ENCODE peak calls at places on chromosomes 1 and 21, in nine cellular contexts. U, V, S, X, H, E, M, T and W are unnamed samples.
A peak's percentile ranks its signal among the peaks of the same experiment; 100 is the strongest.

GRCh38 chr1:193457676-193458075 is 271.3 kb upstream of the B3GALT2 start:
- DNase-seq in U (peak; percentile 27), V (no peak), S (no peak), X (peak; percentile 60), H (no peak), E (peak; percentile 62), M (no peak), T (no peak), W (no peak)

GRCh38 chr1:204624631-204625216 is 60.8 kb downstream of the LRRN2 start:
- DNase-seq in U (no peak), V (no peak), S (no peak), X (no peak), H (no peak), E (no peak), M (no peak), T (no peak), W (no peak)

GRCh38 chr21:35578350-35578782 is 482.0 kb downstream of the SETD4 start:
- DNase-seq in U (peak; percentile 93), V (no peak), S (peak; percentile 76), X (peak; percentile 83), H (no peak), E (no peak), M (no peak), T (peak; percentile 99), W (no peak)

GRCh38 chr21:33492571-33492970 is 1.1 kb upstream of the DNAJC28 start:
- DNase-seq in U (peak; percentile 57), V (no peak), S (peak; percentile 19), X (peak; percentile 65), H (no peak), E (no peak), M (no peak), T (peak; percentile 72), W (no peak)

GRCh38 chr1:16122361-16122881 is 33.4 kb downstream of the EPHA2 start:
- DNase-seq in U (peak; percentile 44), V (no peak), S (no peak), X (no peak), H (no peak), E (no peak), M (no peak), T (peak; percentile 58), W (no peak)

GRCh38 chr1:95098196-95098595 is 19.0 kb upstream of the TLCD4 start:
- DNase-seq in U (peak; percentile 49), V (no peak), S (no peak), X (peak; percentile 59), H (peak; percentile 27), E (no peak), M (no peak), T (no peak), W (no peak)

GRCh38 chr1:52970149-52970548 is 43.1 kb downstream of the SCP2 start:
- DNase-seq in U (peak; percentile 20), V (no peak), S (no peak), X (no peak), H (no peak), E (peak; percentile 1), M (no peak), T (peak; percentile 47), W (no peak)

GRCh38 chr1:170388489-170388888 is 143.5 kb upstream of the GORAB start:
- DNase-seq in U (no peak), V (no peak), S (no peak), X (no peak), H (no peak), E (no peak), M (no peak), T (no peak), W (no peak)

GRCh38 chr1:221159608-221160007 is 280.4 kb downstream of the HLX start:
- DNase-seq in U (no peak), V (no peak), S (no peak), X (no peak), H (peak; percentile 59), E (no peak), M (no peak), T (no peak), W (no peak)

GRCh38 chr1:154972517-154973343 is 1.8 kb upstream of the CKS1B start:
- DNase-seq in U (peak; percentile 95), V (peak; percentile 79), S (peak; percentile 84), X (peak; percentile 92), H (peak; percentile 87), E (no peak), M (peak; percentile 74), T (peak; percentile 88), W (peak; percentile 99)

GRCh38 chr1:4745560-4745959 is 91.2 kb downstream of the AJAP1 start:
- DNase-seq in U (no peak), V (no peak), S (no peak), X (no peak), H (no peak), E (no peak), M (no peak), T (no peak), W (no peak)

GRCh38 chr21:31993826-31994791 is 121.3 kb downstream of the HUNK start:
- DNase-seq in U (peak; percentile 33), V (no peak), S (no peak), X (peak; percentile 11), H (no peak), E (no peak), M (no peak), T (no peak), W (no peak)

DNA sequence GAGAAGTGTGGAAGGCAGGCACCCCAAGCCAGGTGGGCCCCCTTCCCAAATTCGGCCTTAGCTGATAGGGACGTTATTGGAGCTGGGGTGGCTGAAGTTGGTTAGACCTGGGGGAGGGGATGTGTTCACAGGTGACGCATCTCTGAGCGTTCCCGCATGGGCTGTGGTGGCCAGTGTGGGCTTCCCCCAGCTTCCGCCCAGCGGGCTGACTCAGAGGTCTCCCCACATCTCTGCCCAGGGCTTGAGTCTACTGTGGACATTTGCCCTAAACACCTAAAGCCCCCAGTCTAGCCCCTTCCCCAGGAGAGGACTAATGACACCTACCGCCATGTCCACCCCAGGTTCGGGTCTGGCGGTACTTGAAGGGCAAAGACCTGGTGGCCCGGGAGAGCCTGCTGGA is 1.9 kb downstream of the AGRN start:
- DNase-seq in U (peak; percentile 56), V (peak; percentile 55), S (peak; percentile 61), X (no peak), H (no peak), E (no peak), M (no peak), T (peak; percentile 21), W (no peak)
- H3K4me3 ChIP-seq in U (peak overlapping the region; percentile 86), V (no peak overlapping the region), S (peak overlapping the region; percentile 59), X (no peak overlapping the region), H (no peak overlapping the region), E (no peak overlapping the region), M (no peak overlapping the region), T (no peak overlapping the region), W (no peak overlapping the region)

GRCh38 chr1:150282558-150282958 is 204 bp downstream of the CIART start:
- DNase-seq in U (peak; percentile 22), V (no peak), S (no peak), X (no peak), H (no peak), E (no peak), M (no peak), T (no peak), W (no peak)
- H3K4me3 ChIP-seq in U (peak overlapping the region; percentile 58), V (peak overlapping the region; percentile 33), S (peak overlapping the region; percentile 53), X (peak overlapping the region; percentile 88), H (no peak overlapping the region), E (no peak overlapping the region), M (peak overlapping the region; percentile 60), T (peak overlapping the region; percentile 54), W (peak overlapping the region; percentile 47)

GRCh38 chr21:36964398-36964797 is 2.1 kb downstream of the HLCS start:
- DNase-seq in U (no peak), V (no peak), S (no peak), X (no peak), H (no peak), E (no peak), M (no peak), T (no peak), W (no peak)

GRCh38 chr21:36965720-36966065 is 776 bp downstream of the HLCS start:
- DNase-seq in U (no peak), V (no peak), S (no peak), X (no peak), H (no peak), E (no peak), M (no peak), T (no peak), W (no peak)

GRCh38 chr21:36966066-36966845 is at the start of gene HLCS:
- DNase-seq in U (peak; percentile 36), V (peak; percentile 85), S (peak; percentile 11), X (peak; percentile 78), H (peak; percentile 62), E (peak; percentile 80), M (peak; percentile 85), T (peak; percentile 27), W (peak; percentile 66)

GRCh38 chr21:36966846-36967657 is 583 bp upstream of the HLCS start:
- DNase-seq in U (no peak), V (no peak), S (peak; percentile 23), X (peak; percentile 28), H (no peak), E (no peak), M (no peak), T (peak; percentile 13), W (no peak)

GRCh38 chr21:36964832-36965719 is 1.4 kb downstream of the HLCS start:
- DNase-seq in U (no peak), V (no peak), S (no peak), X (peak; percentile 27), H (no peak), E (no peak), M (no peak), T (no peak), W (no peak)
- H3K4me3 ChIP-seq in U (no peak overlapping the region), V (no peak overlapping the region), S (peak overlapping the region; percentile 67), X (peak overlapping the region; percentile 86), H (peak overlapping the region; percentile 77), E (no peak overlapping the region), M (peak overlapping the region; percentile 70), T (peak overlapping the region; percentile 68), W (peak overlapping the region; percentile 93)

DNA sequence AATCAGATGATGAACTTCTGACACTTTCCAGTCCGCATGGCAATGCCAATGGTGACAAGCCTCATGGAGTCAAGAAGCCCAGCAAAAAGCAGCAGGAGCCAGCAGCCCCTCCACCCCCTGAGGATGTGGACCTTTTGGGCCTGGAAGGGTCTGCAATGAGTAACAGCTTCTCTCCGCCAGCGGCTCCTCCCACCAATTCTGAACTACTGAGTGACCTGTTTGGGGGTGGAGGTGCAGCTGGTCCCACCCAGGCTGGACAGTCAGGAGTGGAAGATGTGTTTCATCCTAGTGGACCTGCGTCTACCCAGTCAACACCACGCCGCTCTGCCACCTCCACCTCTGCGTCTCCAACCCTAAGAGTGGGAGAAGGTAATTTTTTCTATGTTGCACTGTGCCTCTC is 28.0 kb upstream of the LEPR start:
- DNase-seq in U (no peak), V (no peak), S (no peak), X (no peak), H (no peak), E (no peak), M (no peak), T (no peak), W (no peak)
- H3K4me3 ChIP-seq in U (no peak overlapping the region), V (no peak overlapping the region), S (no peak overlapping the region), X (no peak overlapping the region), H (no peak overlapping the region), E (no peak overlapping the region), M (no peak overlapping the region), T (no peak overlapping the region), W (no peak overlapping the region)